ENCODE peak calls at places on chromosomes 5 and 9, in eight cellular contexts. H, J, P, F, K, L, A and D are unnamed samples.

GRCh38 chr9:127589955-127590370 is 22.1 kb upstream of the STXBP1 start:
- DNase-seq in H (no peak), J (peak), P (no peak), F (no peak), K (peak), L (peak), A (peak), D (no peak)

GRCh38 chr9:72476617-72477375 is 44.6 kb upstream of the TMC1 start:
- DNase-seq in H (no peak), J (peak), P (no peak), F (peak), K (no peak), L (peak), A (peak), D (peak)

GRCh38 chr9:87201316-87201715 is 254.0 kb upstream of the GAS1 start:
- DNase-seq in H (no peak), J (no peak), P (no peak), F (no peak), K (no peak), L (no peak), A (no peak), D (no peak)

GRCh38 chr9:107841078-107841477 is 351.5 kb upstream of the KLF4 start:
- DNase-seq in H (no peak), J (no peak), P (no peak), F (no peak), K (no peak), L (no peak), A (no peak), D (no peak)

GRCh38 chr9:107176701-107177100 is 106.4 kb upstream of the RAD23B start:
- DNase-seq in H (no peak), J (no peak), P (no peak), F (no peak), K (no peak), L (no peak), A (no peak), D (no peak)

GRCh38 chr9:132997591-132997990 is 19.1 kb downstream of the GFI1B start:
- DNase-seq in H (peak), J (peak), P (no peak), F (no peak), K (no peak), L (no peak), A (no peak), D (no peak)

GRCh38 chr5:180129291-180130190 is 58.0 kb upstream of the RNF130 start:
- DNase-seq in H (peak), J (no peak), P (no peak), F (no peak), K (no peak), L (no peak), A (peak), D (peak)

GRCh38 chr5:107806705-107807104 is 136.0 kb upstream of the EFNA5 start:
- DNase-seq in H (no peak), J (no peak), P (no peak), F (peak), K (no peak), L (no peak), A (no peak), D (no peak)

GRCh38 chr5:76943006-76943405 is 9.8 kb upstream of the CRHBP start:
- DNase-seq in H (no peak), J (no peak), P (no peak), F (no peak), K (no peak), L (no peak), A (no peak), D (no peak)

GRCh38 chr5:148730955-148731898 is 76.9 kb upstream of the HTR4 start:
- DNase-seq in H (no peak), J (peak), P (peak), F (peak), K (peak), L (peak), A (peak), D (no peak)

GRCh38 chr5:122375801-122376200 is 63.8 kb downstream of the SNCAIP start:
- DNase-seq in H (no peak), J (no peak), P (no peak), F (no peak), K (no peak), L (no peak), A (no peak), D (no peak)

GRCh38 chr9:100352201-100352726 is 478 bp downstream of the TEX10 start:
- DNase-seq in H (no peak), J (no peak), P (no peak), F (no peak), K (peak), L (peak), A (peak), D (peak)

GRCh38 chr5:115379622-115380344 is 83.3 kb upstream of the CCDC112 start:
- DNase-seq in H (no peak), J (no peak), P (peak), F (peak), K (no peak), L (peak), A (peak), D (no peak)

GRCh38 chr5:63820557-63820956 is 141.7 kb downstream of the HTR1A start:
- DNase-seq in H (no peak), J (no peak), P (no peak), F (no peak), K (no peak), L (no peak), A (no peak), D (no peak)

GRCh38 chr5:14331377-14331776 is 188.2 kb downstream of the TRIO start:
- DNase-seq in H (no peak), J (no peak), P (no peak), F (no peak), K (no peak), L (no peak), A (no peak), D (no peak)

GRCh38 chr5:566636-567309 is 42.5 kb upstream of the SLC9A3 start:
- DNase-seq in H (no peak), J (no peak), P (no peak), F (no peak), K (peak), L (no peak), A (no peak), D (no peak)

GRCh38 chr5:11385901-11386293 is 518.3 kb downstream of the CTNND2 start:
- DNase-seq in H (no peak), J (no peak), P (no peak), F (no peak), K (no peak), L (no peak), A (no peak), D (no peak)

GRCh38 chr9:134138292-134138691 is 2.4 kb downstream of the WDR5 start:
- DNase-seq in H (no peak), J (no peak), P (no peak), F (no peak), K (no peak), L (peak), A (peak), D (no peak)

GRCh38 chr9:114287763-114288232 is 35.1 kb upstream of the ORM1 start:
- DNase-seq in H (peak), J (no peak), P (no peak), F (no peak), K (peak), L (no peak), A (no peak), D (peak)

GRCh38 chr9:19976226-19976625 is 187.4 kb upstream of the SLC24A2 start:
- DNase-seq in H (no peak), J (no peak), P (no peak), F (no peak), K (no peak), L (no peak), A (no peak), D (no peak)

GRCh38 chr9:121267689-121268597 is at the start of gene GSN:
- DNase-seq in H (peak), J (peak), P (no peak), F (no peak), K (peak), L (peak), A (peak), D (peak)

GRCh38 chr5:171736976-171737848 is 48.4 kb upstream of the SMIM23 start:
- DNase-seq in H (no peak), J (no peak), P (no peak), F (no peak), K (no peak), L (no peak), A (no peak), D (no peak)

GRCh38 chr5:124193371-124193789 is 553.1 kb downstream of the ZNF608 start:
- DNase-seq in H (no peak), J (no peak), P (no peak), F (peak), K (no peak), L (no peak), A (no peak), D (no peak)

GRCh38 chr5:60487885-60488425 is 212.0 kb downstream of the DEPDC1B start:
- DNase-seq in H (no peak), J (peak), P (no peak), F (no peak), K (no peak), L (peak), A (peak), D (no peak)

GRCh38 chr5:89388872-89389271 is 505.9 kb upstream of the MEF2C start:
- DNase-seq in H (no peak), J (no peak), P (no peak), F (no peak), K (no peak), L (no peak), A (no peak), D (no peak)

GRCh38 chr5:162068412-162068811 is 839 bp downstream of the GABRG2 start:
- DNase-seq in H (no peak), J (peak), P (no peak), F (no peak), K (no peak), L (no peak), A (no peak), D (peak)

GRCh38 chr5:153445875-153446567 is 44.4 kb upstream of the GRIA1 start:
- DNase-seq in H (no peak), J (no peak), P (no peak), F (no peak), K (no peak), L (no peak), A (peak), D (peak)

GRCh38 chr5:170211575-170212334 is 21.0 kb upstream of the C5orf58 start:
- DNase-seq in H (no peak), J (no peak), P (no peak), F (no peak), K (no peak), L (no peak), A (no peak), D (no peak)

GRCh38 chr9:3329361-3329760 is 196.4 kb downstream of the RFX3 start:
- DNase-seq in H (no peak), J (no peak), P (no peak), F (no peak), K (no peak), L (no peak), A (no peak), D (no peak)

GRCh38 chr5:99032234-99033013 is 103.6 kb upstream of the CHD1 start:
- DNase-seq in H (no peak), J (peak), P (no peak), F (peak), K (no peak), L (peak), A (peak), D (no peak)

GRCh38 chr9:19665146-19665863 is 123.5 kb downstream of the SLC24A2 start:
- DNase-seq in H (no peak), J (no peak), P (peak), F (no peak), K (no peak), L (no peak), A (no peak), D (no peak)

GRCh38 chr5:55223219-55223987 is 3.7 kb downstream of the MCIDAS start:
- DNase-seq in H (no peak), J (no peak), P (no peak), F (no peak), K (no peak), L (no peak), A (no peak), D (no peak)

GRCh38 chr9:115373000-115373709 is 255.2 kb upstream of the TNC start:
- DNase-seq in H (no peak), J (peak), P (peak), F (peak), K (no peak), L (no peak), A (peak), D (no peak)
- TF ChIP-seq CTCF in H (no peak), J (no peak), P (no peak), F (no peak), K (no peak), L (no peak), A (no peak), D (no peak)

GRCh38 chr9:129108083-129108804 is 2.3 kb downstream of the CRAT start:
- DNase-seq in H (no peak), J (no peak), P (no peak), F (no peak), K (no peak), L (no peak), A (no peak), D (no peak)
- TF ChIP-seq POLR2A in H (no peak), J (no peak), P (no peak), F (no peak), K (no peak), L (no peak), A (no peak), D (no peak)

GRCh38 chr5:155676967-155677366 is 650.0 kb upstream of the SGCD start:
- DNase-seq in H (no peak), J (no peak), P (no peak), F (no peak), K (no peak), L (no peak), A (no peak), D (no peak)

GRCh38 chr5:155679530-155679929 is 647.4 kb upstream of the SGCD start:
- DNase-seq in H (no peak), J (no peak), P (no peak), F (no peak), K (no peak), L (no peak), A (no peak), D (no peak)

GRCh38 chr5:155678371-155678770 is 648.6 kb upstream of the SGCD start:
- DNase-seq in H (no peak), J (no peak), P (no peak), F (no peak), K (no peak), L (no peak), A (no peak), D (no peak)
- TF ChIP-seq POLR2AphosphoS5 in H (no peak), J (no peak), P (no peak), F (no peak), K (no peak), L (no peak), A (no peak), D (no peak)

DNA sequence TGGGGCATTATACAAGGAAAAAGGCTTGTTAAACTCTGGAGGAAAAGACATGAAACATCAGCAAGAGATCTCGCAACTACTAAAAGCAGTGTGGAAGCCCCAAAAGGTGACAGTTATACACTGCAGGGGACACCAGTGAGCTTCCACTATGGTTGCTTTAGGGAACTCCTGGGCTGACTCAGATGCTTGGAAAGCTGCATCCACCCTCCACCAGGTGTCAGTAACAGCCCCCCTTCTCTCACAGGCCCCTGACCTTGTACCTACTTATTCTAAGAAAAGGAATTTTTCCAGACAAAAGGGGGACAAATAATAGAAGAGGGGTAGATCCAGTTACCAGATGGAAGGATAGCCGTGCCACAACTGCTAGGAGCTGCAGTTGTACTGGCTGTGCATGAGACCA is 154.4 kb upstream of the COX7C start:
- DNase-seq in H (no peak), J (peak), P (no peak), F (no peak), K (no peak), L (no peak), A (no peak), D (no peak)
- TF ChIP-seq CTCF in H (no peak), J (peak), P (no peak), F (peak), K (no peak), L (no peak), A (no peak), D (no peak)

GRCh38 chr5:154754460-154755360 is 467 bp upstream of the LARP1 start:
- DNase-seq in H (peak), J (peak), P (peak), F (peak), K (peak), L (peak), A (peak), D (peak)
- TF ChIP-seq POLR2A in H (no peak), J (peak), P (peak), F (peak), K (peak), L (peak), A (no peak), D (peak)

GRCh38 chr5:177310757-177311173 is 933 bp downstream of the MXD3 start:
- DNase-seq in H (peak), J (no peak), P (no peak), F (no peak), K (peak), L (peak), A (no peak), D (no peak)

GRCh38 chr5:177311361-177311722 is 356 bp downstream of the MXD3 start:
- DNase-seq in H (no peak), J (no peak), P (no peak), F (no peak), K (no peak), L (peak), A (no peak), D (no peak)

GRCh38 chr5:177310332-177310731 is 1.4 kb downstream of the MXD3 start:
- DNase-seq in H (peak), J (no peak), P (no peak), F (no peak), K (no peak), L (no peak), A (no peak), D (no peak)

GRCh38 chr5:177308740-177309139 is 3.0 kb downstream of the MXD3 start:
- DNase-seq in H (no peak), J (no peak), P (no peak), F (no peak), K (no peak), L (no peak), A (no peak), D (no peak)

DNA sequence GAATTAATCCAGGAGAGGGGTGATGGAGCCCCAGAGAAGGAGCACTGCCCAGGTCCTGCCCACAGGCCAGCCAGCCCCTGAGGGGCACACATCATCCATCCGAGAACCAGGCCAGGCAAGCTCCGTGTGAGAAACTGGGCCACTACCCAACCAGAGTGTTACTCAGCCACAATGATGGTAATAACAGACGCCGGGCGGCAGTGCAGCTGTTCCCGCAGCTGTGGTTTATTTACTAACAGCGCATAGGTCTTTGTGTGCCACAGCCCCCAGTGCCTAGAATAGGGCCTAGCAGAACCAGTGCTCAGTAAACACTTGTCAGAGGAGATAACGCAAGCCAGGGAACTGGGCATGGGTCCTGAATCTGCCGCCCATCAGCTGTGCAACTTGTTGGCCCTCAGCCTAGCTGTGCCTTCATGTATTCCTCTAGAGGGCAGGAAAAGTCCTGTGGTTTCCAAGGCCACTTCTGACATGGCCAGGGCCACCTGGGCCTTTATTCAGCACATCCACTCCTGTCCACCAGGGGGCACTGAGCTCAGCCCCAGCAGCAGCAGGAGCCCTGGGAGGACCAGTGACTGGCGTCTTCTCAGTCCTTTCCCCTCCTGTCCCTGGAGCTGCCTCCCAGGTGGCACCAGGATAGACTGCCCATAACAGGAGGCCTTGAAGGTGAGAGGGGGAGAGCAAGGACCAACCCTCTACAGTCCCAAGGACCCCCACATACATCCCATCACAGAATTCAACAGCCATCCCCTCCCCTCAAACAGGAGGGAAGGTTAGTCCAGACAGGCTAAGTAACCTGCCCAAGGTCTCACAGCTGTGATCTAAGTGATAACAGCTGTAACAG is 2.1 kb downstream of the MXD3 start:
- DNase-seq in H (peak), J (peak), P (no peak), F (peak), K (peak), L (peak), A (peak), D (peak)
- TF ChIP-seq POLR2AphosphoS5 in H (peak), J (no peak), P (no peak), F (peak), K (no peak), L (no peak), A (no peak), D (no peak)

GRCh38 chr5:141477815-141478214 is 2.0 kb downstream of the PCDHGC3 start:
- DNase-seq in H (no peak), J (no peak), P (no peak), F (no peak), K (no peak), L (no peak), A (no peak), D (no peak)

GRCh38 chr5:141477169-141477568 is 1.4 kb downstream of the PCDHGC3 start:
- DNase-seq in H (no peak), J (no peak), P (no peak), F (no peak), K (no peak), L (no peak), A (no peak), D (no peak)

GRCh38 chr5:141479776-141480175 is 4.0 kb downstream of the PCDHGC3 start:
- DNase-seq in H (no peak), J (no peak), P (no peak), F (no peak), K (no peak), L (no peak), A (no peak), D (no peak)

GRCh38 chr5:141476132-141476909 is 555 bp downstream of the PCDHGC3 start:
- DNase-seq in H (no peak), J (no peak), P (no peak), F (no peak), K (peak), L (peak), A (peak), D (no peak)

GRCh38 chr5:141478321-141478945 is 2.7 kb downstream of the PCDHGC3 start:
- DNase-seq in H (no peak), J (no peak), P (no peak), F (no peak), K (no peak), L (peak), A (peak), D (peak)
- TF ChIP-seq CTCF in H (no peak), J (no peak), P (peak), F (no peak), K (no peak), L (peak), A (peak), D (peak)

DNA sequence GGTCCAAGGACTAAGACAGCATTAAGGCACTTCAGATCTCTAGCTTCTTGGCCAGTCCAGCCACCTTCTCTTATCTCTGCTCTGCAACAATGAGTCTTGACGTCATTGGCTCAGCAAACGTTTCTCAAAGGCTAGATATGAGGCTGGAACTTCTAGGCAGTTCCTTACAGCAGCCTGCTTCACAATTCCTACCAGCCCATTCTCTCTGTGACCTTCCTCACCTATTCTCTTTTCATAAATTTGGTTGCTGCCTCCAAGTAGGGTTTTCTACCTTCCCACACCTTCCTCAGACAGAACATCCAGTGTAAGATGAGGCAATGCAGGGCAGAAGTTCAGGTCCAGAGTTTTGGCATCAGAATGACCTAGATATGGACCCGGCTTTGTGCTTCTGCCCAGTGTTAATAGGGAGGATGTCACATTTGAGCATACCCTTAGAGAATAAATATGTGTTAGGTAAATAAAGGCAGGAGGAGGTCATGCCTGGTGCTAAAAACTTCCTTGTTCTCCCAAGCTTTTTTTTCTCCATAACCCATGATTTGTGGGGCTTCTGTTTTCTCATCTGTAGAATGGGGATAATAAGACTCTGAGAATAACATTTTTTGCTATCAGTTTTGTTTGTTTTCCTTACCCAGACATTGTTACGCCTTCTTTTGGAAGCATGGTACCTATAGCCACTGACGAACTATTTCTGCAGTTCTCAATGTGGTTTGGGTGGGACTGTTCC is 220.7 kb upstream of the TRIM32 start:
- DNase-seq in H (no peak), J (no peak), P (no peak), F (no peak), K (no peak), L (no peak), A (peak), D (no peak)
- TF ChIP-seq POLR2A in H (no peak), J (no peak), P (no peak), F (no peak), K (no peak), L (no peak), A (no peak), D (no peak)